ENCODE peak calls at places on chromosomes 11 and 22, in seven cellular contexts. V is mucosa of descending colon, F is psoas muscle, Z is tibial nerve, R is Panc1, I is lower lobe of right lung, E is right atrium auricular region. K is an unnamed sample.

GRCh38 chr11:17415523-17416104 is 27.2 kb upstream of the KCNJ11 start:
- DNase-seq in V (no peak), F (peak; percentile 72), Z (no peak), R (no peak), I (peak; percentile 30), E (no peak), K (peak; percentile 65)

GRCh38 chr11:62169448-62169847 is 20.6 kb upstream of the SCGB1D1 start:
- DNase-seq in V (no peak), F (no peak), Z (no peak), R (no peak), I (no peak), E (no peak), K (peak; percentile 38)

GRCh38 chr11:133347988-133348387 is 184.3 kb downstream of the OPCML start:
- DNase-seq in V (no peak), F (no peak), Z (no peak), R (no peak), I (no peak), E (no peak), K (no peak)

GRCh38 chr11:61499816-61500491 is 8.6 kb upstream of the LRRC10B start:
- DNase-seq in V (no peak), F (no peak), Z (no peak), R (no peak), I (no peak), E (no peak), K (no peak)

GRCh38 chr11:72144807-72145565 is 9.5 kb downstream of the FOLR3 start:
- DNase-seq in V (no peak), F (no peak), Z (no peak), R (no peak), I (no peak), E (no peak), K (no peak)

GRCh38 chr11:44680982-44681597 is 45.7 kb upstream of the TSPAN18 start:
- DNase-seq in V (no peak), F (no peak), Z (no peak), R (no peak), I (no peak), E (no peak), K (no peak)

GRCh38 chr22:19378362-19378711 is 53.2 kb downstream of the HIRA start:
- DNase-seq in V (no peak), F (no peak), Z (no peak), R (no peak), I (no peak), E (no peak), K (no peak)

GRCh38 chr22:50030315-50031188 is 18.0 kb upstream of the IL17REL start:
- DNase-seq in V (peak; percentile 80), F (peak; percentile 76), Z (peak; percentile 52), R (no peak), I (peak; percentile 88), E (peak; percentile 68), K (peak; percentile 71)

GRCh38 chr11:12529793-12530192 is 144.4 kb upstream of the TEAD1 start:
- DNase-seq in V (no peak), F (no peak), Z (no peak), R (no peak), I (no peak), E (no peak), K (no peak)

GRCh38 chr11:57871231-57871630 is 109.6 kb downstream of the CTNND1 start:
- DNase-seq in V (no peak), F (no peak), Z (no peak), R (no peak), I (no peak), E (no peak), K (no peak)

GRCh38 chr11:57440744-57441414 is 14.0 kb upstream of the SLC43A3 start:
- DNase-seq in V (no peak), F (no peak), Z (no peak), R (no peak), I (no peak), E (no peak), K (no peak)

GRCh38 chr11:73950869-73951710 is at the start of gene DNAJB13:
- DNase-seq in V (no peak), F (no peak), Z (no peak), R (no peak), I (peak; percentile 64), E (no peak), K (no peak)

GRCh38 chr11:96627379-96627778 is 237.6 kb downstream of the JRKL start:
- DNase-seq in V (no peak), F (no peak), Z (no peak), R (no peak), I (no peak), E (no peak), K (no peak)

GRCh38 chr11:100890779-100891178 is 203.7 kb downstream of the ARHGAP42 start:
- DNase-seq in V (no peak), F (no peak), Z (no peak), R (no peak), I (no peak), E (no peak), K (no peak)

GRCh38 chr22:19965771-19966709 is 24.4 kb upstream of the TXNRD2 start:
- DNase-seq in V (peak; percentile 33), F (no peak), Z (no peak), R (no peak), I (no peak), E (no peak), K (no peak)

DNA sequence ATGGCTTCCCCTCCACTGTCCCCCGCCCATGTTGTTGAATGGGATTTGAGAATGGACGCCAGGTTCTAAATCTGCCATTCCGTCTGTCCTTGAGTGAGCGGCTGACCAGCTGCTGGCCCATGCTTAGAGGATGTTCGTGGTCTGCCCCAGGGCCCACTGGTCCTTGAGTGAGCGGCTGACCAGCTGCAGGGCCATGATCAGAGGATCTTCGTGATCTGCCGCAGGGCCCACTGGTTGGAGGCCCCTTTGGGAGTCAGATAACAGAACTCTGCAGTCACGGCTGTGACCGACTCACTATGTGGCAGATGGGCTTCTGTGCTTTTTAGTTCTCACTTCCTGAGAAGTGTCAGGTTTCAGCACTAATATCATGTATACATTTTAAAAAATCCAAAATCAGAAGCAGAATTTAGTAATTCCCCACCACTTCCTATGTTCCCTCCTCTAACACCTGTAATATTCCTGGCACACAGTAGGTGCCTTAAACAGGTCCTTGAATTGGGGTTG is 54.1 kb downstream of the MICAL3 start:
- DNase-seq in V (no peak), F (no peak), Z (no peak), R (no peak), I (no peak), E (no peak), K (no peak)
- H3K4me1 ChIP-seq in V (no peaks in the 10 kb centered on the region), F (peaks cover 50% of the 10 kb centered on the region), Z (no peaks in the 10 kb centered on the region), R (peaks cover 15% of the 10 kb centered on the region), I (peaks cover 38% of the 10 kb centered on the region), E (peaks cover 63% of the 10 kb centered on the region), K (peaks cover 81% of the 10 kb centered on the region)

GRCh38 chr11:88281317-88281712 is 56.2 kb downstream of the CTSC start:
- DNase-seq in V (no peak), F (no peak), Z (no peak), R (no peak), I (no peak), E (no peak), K (no peak)
- TF ChIP-seq CTCF in V (no peak), F (peak; percentile 4), Z (no peak), R (no peak), I (no peak), E (no peak), K (no peak)

GRCh38 chr11:115739878-115740277 is 235.7 kb upstream of the CADM1 start:
- DNase-seq in V (no peak), F (no peak), Z (no peak), R (no peak), I (no peak), E (no peak), K (no peak)
- H3K36me3 ChIP-seq in V (no peaks in the 10 kb centered on the region), F (no peaks in the 10 kb centered on the region), Z (no peaks in the 10 kb centered on the region), R (no peaks in the 10 kb centered on the region), I (no peaks in the 10 kb centered on the region), E (no peaks in the 10 kb centered on the region), K (no peaks in the 10 kb centered on the region)

DNA sequence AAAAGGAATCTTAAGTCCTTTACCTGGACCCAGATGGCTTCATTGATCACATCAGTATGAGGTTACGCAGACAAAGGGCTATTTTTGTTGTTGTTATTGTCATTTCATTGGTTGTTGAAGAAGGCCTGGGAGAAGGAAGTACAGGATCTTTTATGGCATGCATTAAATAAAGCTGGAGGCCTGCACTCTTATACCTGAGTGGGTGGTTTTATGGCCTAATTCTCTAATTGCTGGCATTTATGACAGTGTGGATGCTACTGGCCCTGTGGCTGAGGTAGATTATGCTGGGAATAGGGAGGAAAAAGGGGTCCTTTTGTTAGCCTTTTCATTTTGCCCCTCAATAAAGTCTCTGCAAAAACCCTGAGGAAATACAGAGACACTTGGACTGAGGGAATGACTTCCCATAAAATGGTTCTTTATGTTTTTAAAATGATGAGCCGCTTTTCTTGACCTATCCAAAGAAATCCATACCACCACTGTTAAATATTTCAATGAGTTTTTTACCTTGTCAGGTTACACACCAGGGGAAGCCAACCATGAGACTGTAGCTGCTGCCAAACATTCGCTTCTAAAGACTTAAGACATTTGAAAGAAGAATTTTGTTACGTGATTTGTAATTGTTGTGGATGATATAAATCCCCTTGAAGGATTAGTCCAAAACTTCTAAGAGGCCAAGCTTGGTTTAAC is 6.8 kb downstream of the KMT2A start:
- DNase-seq in V (no peak), F (no peak), Z (no peak), R (no peak), I (no peak), E (no peak), K (no peak)
- H3K4me1 ChIP-seq in V (peaks cover 31% of the 10 kb centered on the region), F (peaks cover 49% of the 10 kb centered on the region), Z (no peaks in the 10 kb centered on the region), R (peaks cover 61% of the 10 kb centered on the region), I (peaks cover 53% of the 10 kb centered on the region), E (peaks cover 51% of the 10 kb centered on the region), K (peaks cover 84% of the 10 kb centered on the region)

GRCh38 chr11:40130427-40130826 is 1329.0 kb downstream of the LRRC4C start:
- DNase-seq in V (no peak), F (no peak), Z (no peak), R (no peak), I (no peak), E (no peak), K (no peak)

GRCh38 chr11:40132881-40133280 is 1326.6 kb downstream of the LRRC4C start:
- DNase-seq in V (no peak), F (no peak), Z (no peak), R (no peak), I (no peak), E (no peak), K (no peak)

GRCh38 chr11:40133526-40133925 is 1325.9 kb downstream of the LRRC4C start:
- DNase-seq in V (no peak), F (no peak), Z (no peak), R (no peak), I (no peak), E (no peak), K (no peak)

GRCh38 chr11:40125054-40125453 is 1334.4 kb downstream of the LRRC4C start:
- DNase-seq in V (no peak), F (no peak), Z (no peak), R (no peak), I (no peak), E (no peak), K (no peak)

DNA sequence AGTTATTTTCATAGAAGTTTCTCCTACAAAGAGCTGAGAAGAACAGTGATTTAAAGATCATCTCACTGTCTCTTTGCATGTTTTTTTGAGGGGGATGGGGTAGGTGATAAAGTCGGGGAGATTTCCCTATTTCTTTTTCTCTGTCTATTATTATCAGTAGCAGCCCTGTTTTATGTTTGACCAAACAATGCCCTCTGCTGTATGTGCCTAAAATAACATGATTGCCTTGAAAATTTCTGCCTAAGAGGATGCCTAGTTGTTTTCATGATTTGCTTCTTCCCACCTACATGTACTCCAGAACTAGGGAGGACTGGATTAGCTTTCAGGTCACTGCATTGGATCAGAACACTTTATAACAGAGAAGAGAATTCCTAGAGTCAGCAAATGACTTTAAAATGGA is 1330.2 kb downstream of the LRRC4C start:
- DNase-seq in V (no peak), F (no peak), Z (no peak), R (no peak), I (no peak), E (no peak), K (no peak)
- TF ChIP-seq CTCF in V (no peak), F (no peak), Z (no peak), R (peak; percentile 53), I (peak; percentile 25), E (no peak), K (no peak)

K was measured in left ventricle myocardium inferior.